ENCODE peak calls at places on chromosomes 7 and 10, in four cellular contexts. A, F, T and H are unnamed samples.

GRCh38 chr7:45187946-45188411 is 30.4 kb downstream of the RAMP3 start:
- DNase-seq in A (no peak), F (no peak), T (no peak), H (peak; percentile 50)

GRCh38 chr7:142733271-142733670 is 16.0 kb upstream of the PRSS1 start:
- DNase-seq in A (no peak), F (no peak), T (no peak), H (no peak)

GRCh38 chr10:98391578-98391991 is 23.4 kb downstream of the PYROXD2 start:
- DNase-seq in A (no peak), F (no peak), T (peak; percentile 84), H (no peak)

GRCh38 chr10:75487087-75487784 is 55.8 kb downstream of the LRMDA start:
- DNase-seq in A (no peak), F (no peak), T (no peak), H (no peak)

GRCh38 chr10:122915700-122916099 is 5.3 kb downstream of the FAM24A start:
- DNase-seq in A (no peak), F (no peak), T (no peak), H (no peak)

GRCh38 chr10:43075612-43076003 is 1.3 kb upstream of the RET start:
- DNase-seq in A (peak; percentile 72), F (no peak), T (no peak), H (no peak)

GRCh38 chr7:125386211-125386610 is 456.6 kb upstream of the POT1 start:
- DNase-seq in A (no peak), F (no peak), T (no peak), H (no peak)

GRCh38 chr7:138785587-138786437 is 12.0 kb upstream of the TMEM213 start:
- DNase-seq in A (no peak), F (no peak), T (no peak), H (no peak)

GRCh38 chr7:45918556-45918955 is 2.5 kb downstream of the IGFBP3 start:
- DNase-seq in A (peak; percentile 24), F (no peak), T (no peak), H (no peak)

GRCh38 chr10:74056081-74056818 is 58.3 kb downstream of the VCL start:
- DNase-seq in A (no peak), F (no peak), T (no peak), H (no peak)

GRCh38 chr7:112638675-112639400 is 151.4 kb downstream of the TMEM168 start:
- DNase-seq in A (no peak), F (no peak), T (no peak), H (no peak)

GRCh38 chr10:64091889-64092288 is 570.7 kb downstream of the REEP3 start:
- DNase-seq in A (peak; percentile 67), F (no peak), T (no peak), H (no peak)

GRCh38 chr10:72480861-72481260 is 126.1 kb upstream of the DNAJB12 start:
- DNase-seq in A (no peak), F (no peak), T (no peak), H (no peak)

DNA sequence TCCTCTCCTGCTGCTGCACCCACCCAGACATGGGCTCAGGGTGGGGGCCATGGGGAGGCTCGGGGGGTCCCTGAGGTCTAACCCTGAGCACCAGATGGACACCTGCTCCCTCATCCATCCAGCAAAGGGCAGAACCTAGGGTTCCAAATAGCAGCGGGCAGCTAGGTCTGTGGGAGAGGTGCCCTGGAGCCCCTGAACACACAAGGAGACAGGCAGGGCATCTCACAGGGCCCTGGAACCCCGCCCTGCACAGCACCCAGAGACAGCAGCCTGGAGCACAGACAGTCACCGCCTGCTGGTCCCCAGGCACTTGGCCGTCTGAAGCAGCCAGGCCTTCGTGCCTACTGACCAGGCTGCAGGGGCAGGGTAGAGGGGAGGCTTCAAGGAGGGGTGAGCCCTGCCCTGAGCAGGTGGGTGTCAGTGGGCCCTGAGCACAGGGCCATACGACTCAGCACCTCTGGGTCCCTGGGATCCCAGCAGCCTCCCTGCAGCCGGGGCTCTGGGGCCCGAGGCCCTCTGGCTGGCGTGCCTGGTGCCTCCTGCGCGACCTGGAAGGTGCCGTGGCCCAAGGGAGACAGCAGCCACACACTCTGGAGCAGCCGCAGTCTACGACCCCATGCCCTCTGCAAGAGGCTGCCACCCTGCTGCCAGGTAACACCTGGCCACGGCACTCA is 38.3 kb downstream of the GET4 start:
- DNase-seq in A (no peak), F (no peak), T (no peak), H (no peak)
- H3K4me1 ChIP-seq in A (no peaks in the 10 kb centered on the region), F (peaks cover 13% of the 10 kb centered on the region), T (no peaks in the 10 kb centered on the region), H (peaks cover 28% of the 10 kb centered on the region)

GRCh38 chr7:1232103-1232466 is 587 bp upstream of the UNCX start:
- DNase-seq in A (no peak), F (no peak), T (no peak), H (no peak)
- H3K4me1 ChIP-seq in A (peaks cover under 1% of the 10 kb centered on the region), F (no peaks in the 10 kb centered on the region), T (no peaks in the 10 kb centered on the region), H (peaks cover 44% of the 10 kb centered on the region)

DNA sequence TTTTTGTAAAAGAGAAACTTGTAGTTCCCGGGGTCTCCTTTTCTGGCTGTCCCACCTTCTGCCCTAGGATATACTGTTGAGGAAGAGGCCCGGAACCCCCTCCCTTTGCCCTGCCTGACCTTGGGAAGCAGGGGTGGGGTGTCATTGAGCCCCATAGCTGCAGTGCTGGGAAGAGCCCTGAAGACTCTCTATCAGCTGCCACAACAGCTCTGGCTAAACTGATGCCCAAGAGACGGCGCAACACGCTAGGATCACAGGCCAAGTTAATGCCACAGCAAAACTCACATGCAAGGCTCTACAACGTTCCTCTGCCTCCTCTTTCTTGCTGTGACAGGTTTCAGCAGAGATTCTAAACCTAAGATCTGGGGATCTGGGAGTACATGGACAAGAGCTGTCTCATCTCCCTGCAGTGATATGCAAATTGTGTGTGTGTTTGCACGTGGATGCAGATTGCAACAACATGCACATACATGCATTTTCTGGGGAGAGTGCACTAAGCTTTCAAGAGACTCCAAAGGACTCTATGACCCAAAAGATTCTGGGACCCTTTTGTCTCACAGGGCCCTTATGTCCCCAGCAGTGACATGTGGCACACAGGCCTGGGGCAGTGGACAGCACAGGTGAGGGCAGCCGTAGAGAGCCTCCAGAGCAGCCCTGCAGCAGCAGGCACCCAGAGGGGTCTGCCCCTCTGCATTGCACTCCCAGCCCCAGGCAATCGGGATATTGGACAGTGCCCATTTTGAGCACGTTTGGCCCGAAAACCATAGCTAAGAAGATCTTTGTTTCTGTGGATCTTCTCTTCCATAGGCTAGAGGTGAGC is 2.5 kb downstream of the RASSF4 start:
- DNase-seq in A (peak; percentile 33), F (no peak), T (peak; percentile 48), H (no peak)
- H3K4me1 ChIP-seq in A (peaks cover 14% of the 10 kb centered on the region), F (no peaks in the 10 kb centered on the region), T (no peaks in the 10 kb centered on the region), H (peaks cover 89% of the 10 kb centered on the region)

DNA sequence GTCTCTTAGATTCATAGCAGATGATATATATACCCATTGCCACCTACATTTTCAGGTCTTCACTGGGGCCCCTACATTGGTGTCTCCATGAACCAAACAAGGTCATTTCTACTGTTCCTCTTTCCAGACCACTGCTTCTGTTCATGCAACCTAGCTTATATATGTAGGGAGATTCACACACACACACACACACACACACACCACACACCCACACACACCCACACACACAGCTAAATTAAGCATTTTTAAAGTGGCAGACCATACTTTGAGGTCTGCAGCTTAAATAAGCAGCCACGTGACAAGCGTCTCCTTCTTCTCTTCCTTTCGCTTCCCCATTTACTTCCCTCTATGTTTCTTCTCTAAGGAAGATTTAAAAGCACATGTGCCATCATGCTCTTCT is 70.0 kb upstream of the CC2D2B start:
- DNase-seq in A (no peak), F (no peak), T (no peak), H (no peak)
- H3K4me1 ChIP-seq in A (peaks cover 4% of the 10 kb centered on the region), F (no peaks in the 10 kb centered on the region), T (no peaks in the 10 kb centered on the region), H (peaks cover 23% of the 10 kb centered on the region)

GRCh38 chr7:27953777-27954176 is 213.8 kb downstream of the TAX1BP1 start:
- DNase-seq in A (no peak), F (no peak), T (no peak), H (no peak)
- H3K4me1 ChIP-seq in A (no peaks in the 10 kb centered on the region), F (no peaks in the 10 kb centered on the region), T (no peaks in the 10 kb centered on the region), H (peaks cover 22% of the 10 kb centered on the region)

GRCh38 chr10:102712089-102712488 is 2.1 kb downstream of the ARL3 start:
- DNase-seq in A (no peak), F (no peak), T (no peak), H (no peak)
- H3K4me1 ChIP-seq in A (peaks cover 5% of the 10 kb centered on the region), F (peaks cover 8% of the 10 kb centered on the region), T (no peaks in the 10 kb centered on the region), H (peaks cover 16% of the 10 kb centered on the region)

DNA sequence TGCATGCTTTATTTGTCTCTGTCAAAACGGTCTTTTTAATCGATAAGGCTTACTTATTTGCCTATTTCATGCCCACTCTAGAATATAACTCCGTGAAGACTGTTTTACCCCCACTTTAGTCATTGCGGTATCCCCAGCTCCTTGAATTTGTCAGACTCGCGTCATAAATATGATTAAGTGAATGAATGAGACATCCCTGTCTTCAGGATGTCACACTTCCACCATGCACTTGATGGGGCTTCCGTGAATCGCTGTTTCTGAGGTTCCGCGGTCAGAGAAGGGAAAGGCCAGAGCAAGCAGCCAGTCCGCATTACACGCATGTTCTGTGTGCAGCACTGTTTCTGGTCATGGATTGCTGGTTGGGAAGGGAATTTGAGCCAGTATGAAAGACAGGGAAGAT is 138.8 kb downstream of the CELF2 start:
- DNase-seq in A (no peak), F (no peak), T (no peak), H (no peak)
- H3K4me1 ChIP-seq in A (peaks cover 9% of the 10 kb centered on the region), F (no peaks in the 10 kb centered on the region), T (no peaks in the 10 kb centered on the region), H (peaks cover 8% of the 10 kb centered on the region)